ENCODE peak calls at places on chromosome 15, in nine cellular contexts. E is AG10803, U is adrenal gland, H is prostate gland, G is bronchial epithelial cell, C is BJ, M is uterus, Z is astrocyte of the spinal cord, S is AG09309. O is an unnamed sample.

GRCh38 chr15:31273258-31273941 is 53.2 kb upstream of the KLF13 start:
- DNase-seq in E (no peak), U (peak), H (peak), G (no peak), C (no peak), M (peak), Z (no peak), S (no peak), O (no peak)

GRCh38 chr15:78811124-78811824 is at the start of gene ADAMTS7:
- DNase-seq in E (peak), U (peak), H (peak), G (no peak), C (no peak), M (peak), Z (peak), S (no peak), O (peak)

GRCh38 chr15:67110400-67110799 is 45.0 kb downstream of the SMAD3 start:
- DNase-seq in E (no peak), U (no peak), H (no peak), G (no peak), C (no peak), M (no peak), Z (no peak), S (no peak), O (no peak)

GRCh38 chr15:29135702-29136426 is 133.8 kb downstream of the NSMCE3 start:
- DNase-seq in E (no peak), U (no peak), H (no peak), G (no peak), C (no peak), M (no peak), Z (no peak), S (no peak), O (no peak)

GRCh38 chr15:37695719-37696118 is 238.7 kb upstream of the TMCO5A start:
- DNase-seq in E (peak), U (no peak), H (no peak), G (peak), C (no peak), M (no peak), Z (peak), S (no peak), O (no peak)

GRCh38 chr15:85141601-85142185 is 160.0 kb downstream of the PDE8A start:
- DNase-seq in E (peak), U (no peak), H (no peak), G (peak), C (peak), M (no peak), Z (peak), S (no peak), O (no peak)

GRCh38 chr15:60091150-60091549 is 87.0 kb downstream of the FOXB1 start:
- DNase-seq in E (peak), U (peak), H (no peak), G (peak), C (peak), M (no peak), Z (peak), S (peak), O (peak)

GRCh38 chr15:28051920-28052633 is 47.0 kb downstream of the OCA2 start:
- DNase-seq in E (no peak), U (no peak), H (no peak), G (no peak), C (no peak), M (no peak), Z (no peak), S (no peak), O (no peak)

GRCh38 chr15:88877906-88878305 is 17.4 kb downstream of the HAPLN3 start:
- DNase-seq in E (no peak), U (no peak), H (no peak), G (no peak), C (no peak), M (no peak), Z (no peak), S (no peak), O (no peak)

GRCh38 chr15:29636140-29636539 is 186.1 kb downstream of the TJP1 start:
- DNase-seq in E (no peak), U (no peak), H (no peak), G (no peak), C (no peak), M (no peak), Z (no peak), S (no peak), O (no peak)

GRCh38 chr15:86916671-86917450 is 837.2 kb downstream of the AGBL1 start:
- DNase-seq in E (no peak), U (peak), H (peak), G (no peak), C (no peak), M (no peak), Z (no peak), S (no peak), O (no peak)

GRCh38 chr15:58793862-58794261 is 22.8 kb downstream of the MINDY2 start:
- DNase-seq in E (no peak), U (no peak), H (peak), G (peak), C (no peak), M (no peak), Z (no peak), S (no peak), O (peak)

GRCh38 chr15:58447244-58448010 is 15.6 kb downstream of the LIPC start:
- DNase-seq in E (peak), U (no peak), H (no peak), G (peak), C (peak), M (no peak), Z (peak), S (peak), O (peak)

GRCh38 chr15:66251065-66251789 is 2.3 kb downstream of the MEGF11 start:
- DNase-seq in E (no peak), U (no peak), H (no peak), G (no peak), C (no peak), M (no peak), Z (no peak), S (no peak), O (no peak)

GRCh38 chr15:70114226-70114625 is 16.5 kb upstream of the TLE3 start:
- DNase-seq in E (no peak), U (no peak), H (no peak), G (no peak), C (no peak), M (no peak), Z (no peak), S (no peak), O (no peak)

GRCh38 chr15:44158111-44158510 is 37.0 kb downstream of the FRMD5 start:
- DNase-seq in E (no peak), U (no peak), H (no peak), G (no peak), C (no peak), M (no peak), Z (no peak), S (no peak), O (no peak)

GRCh38 chr15:92184142-92184541 is 209.5 kb upstream of the ST8SIA2 start:
- DNase-seq in E (no peak), U (no peak), H (no peak), G (no peak), C (no peak), M (no peak), Z (no peak), S (no peak), O (no peak)

GRCh38 chr15:76340198-76340801 is 3.7 kb downstream of the ISL2 start:
- DNase-seq in E (no peak), U (peak), H (no peak), G (no peak), C (no peak), M (no peak), Z (peak), S (no peak), O (peak)

GRCh38 chr15:45146405-45146804 is 16.6 kb downstream of the DUOX1 start:
- DNase-seq in E (peak), U (no peak), H (no peak), G (peak), C (no peak), M (no peak), Z (no peak), S (no peak), O (no peak)

GRCh38 chr15:31555022-31555421 is 228.4 kb downstream of the KLF13 start:
- DNase-seq in E (no peak), U (no peak), H (no peak), G (no peak), C (no peak), M (no peak), Z (no peak), S (no peak), O (no peak)

GRCh38 chr15:47756872-47757271 is 39.6 kb downstream of the SEMA6D start:
- DNase-seq in E (peak), U (no peak), H (no peak), G (peak), C (peak), M (no peak), Z (peak), S (peak), O (peak)

GRCh38 chr15:51861557-51862350 is 32.3 kb downstream of the TMOD3 start:
- DNase-seq in E (no peak), U (no peak), H (no peak), G (peak), C (no peak), M (no peak), Z (no peak), S (no peak), O (no peak)

GRCh38 chr15:89556413-89557262 is 18.6 kb upstream of the TICRR start:
- DNase-seq in E (peak), U (peak), H (peak), G (peak), C (peak), M (peak), Z (peak), S (peak), O (peak)

GRCh38 chr15:26967719-26968269 is 3.2 kb upstream of the GABRG3 start:
- DNase-seq in E (peak), U (no peak), H (no peak), G (no peak), C (no peak), M (no peak), Z (peak), S (no peak), O (no peak)

GRCh38 chr15:67048281-67049279 is 16.8 kb upstream of the SMAD3 start:
- DNase-seq in E (peak), U (peak), H (peak), G (peak), C (peak), M (peak), Z (peak), S (peak), O (peak)

GRCh38 chr15:50523736-50524318 is 22.6 kb downstream of the USP50 start:
- DNase-seq in E (peak), U (no peak), H (no peak), G (no peak), C (no peak), M (no peak), Z (no peak), S (no peak), O (no peak)

GRCh38 chr15:89129123-89129815 is 41.0 kb downstream of the ABHD2 start:
- DNase-seq in E (no peak), U (no peak), H (peak), G (peak), C (no peak), M (peak), Z (no peak), S (no peak), O (peak)

GRCh38 chr15:66253643-66254363 is at the start of gene MEGF11:
- DNase-seq in E (peak), U (peak), H (no peak), G (no peak), C (no peak), M (no peak), Z (peak), S (no peak), O (peak)

GRCh38 chr15:85906028-85906427 is 111.3 kb upstream of the KLHL25 start:
- DNase-seq in E (no peak), U (no peak), H (no peak), G (no peak), C (no peak), M (no peak), Z (no peak), S (no peak), O (no peak)

GRCh38 chr15:94412979-94413741 is 181.8 kb downstream of the MCTP2 start:
- DNase-seq in E (peak), U (no peak), H (no peak), G (peak), C (no peak), M (no peak), Z (peak), S (no peak), O (no peak)

GRCh38 chr15:31824009-31824408 is 206.3 kb upstream of the CHRNA7 start:
- DNase-seq in E (no peak), U (no peak), H (no peak), G (no peak), C (no peak), M (no peak), Z (no peak), S (no peak), O (no peak)

GRCh38 chr15:59223736-59224135 is 17.1 kb downstream of the LDHAL6B start:
- DNase-seq in E (no peak), U (no peak), H (no peak), G (no peak), C (no peak), M (no peak), Z (peak), S (no peak), O (no peak)

GRCh38 chr15:68321229-68321628 is 43.7 kb downstream of the FEM1B start:
- DNase-seq in E (no peak), U (no peak), H (no peak), G (no peak), C (no peak), M (no peak), Z (no peak), S (no peak), O (no peak)

GRCh38 chr15:64502537-64502936 is 42.2 kb downstream of the ZNF609 start:
- DNase-seq in E (peak), U (no peak), H (no peak), G (peak), C (no peak), M (no peak), Z (no peak), S (no peak), O (no peak)

GRCh38 chr15:82183121-82184031 is 79.2 kb downstream of the EFL1 start:
- DNase-seq in E (peak), U (no peak), H (no peak), G (no peak), C (peak), M (no peak), Z (peak), S (peak), O (peak)
- H3K4me3 ChIP-seq in E (no peak), U (no peak), H (no peak), G (no peak), C (no peak), M (no peak), Z (no peak), S (no peak), O (no peak)

DNA sequence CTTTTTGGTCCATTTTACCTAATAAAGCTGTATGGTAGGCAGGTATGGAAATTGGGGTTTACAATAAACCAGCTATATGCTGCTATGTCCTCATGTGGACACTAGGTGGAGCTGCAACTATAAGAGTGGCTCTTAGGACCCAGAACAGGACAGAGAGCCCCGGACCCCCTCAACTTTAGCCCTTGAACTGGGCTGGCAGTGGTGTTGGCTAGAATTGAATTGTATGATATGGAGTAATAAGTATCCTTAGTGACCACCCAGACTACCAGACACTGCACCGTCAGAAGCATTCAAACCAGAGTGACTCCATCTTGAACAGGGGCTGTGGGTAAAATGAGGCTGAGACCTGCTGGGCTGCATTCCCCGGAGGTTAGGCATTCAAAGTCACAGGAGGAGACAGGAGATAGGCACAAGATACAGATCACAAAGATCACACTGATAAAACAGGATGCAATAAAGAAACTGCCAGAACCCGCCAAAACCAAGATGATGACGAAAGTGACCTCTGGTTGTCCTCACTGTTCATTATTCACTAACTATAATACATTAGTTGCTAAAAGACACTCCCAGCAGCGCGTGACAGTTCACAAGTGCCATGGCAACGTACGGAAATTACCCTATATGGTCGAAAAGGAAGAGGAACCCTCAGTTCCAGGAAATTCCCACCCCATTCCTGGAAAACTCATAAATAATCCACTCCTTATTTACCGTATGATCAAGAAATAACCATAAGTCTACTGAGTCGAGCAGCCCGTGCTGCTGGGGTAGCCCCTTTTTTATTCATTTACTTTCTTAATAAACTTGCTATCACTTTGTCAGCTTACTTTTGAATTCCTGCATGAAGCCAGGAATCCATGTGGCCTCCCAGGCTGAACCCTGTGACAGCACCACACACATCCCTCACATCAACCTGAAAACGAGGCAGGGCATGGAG is 68.7 kb upstream of the BLM start:
- DNase-seq in E (peak), U (peak), H (peak), G (peak), C (no peak), M (peak), Z (peak), S (no peak), O (peak)
- H3K4me3 ChIP-seq in E (no peak), U (no peak), H (no peak), G (no peak), C (no peak), M (no peak), Z (no peak), S (no peak), O (no peak)

DNA sequence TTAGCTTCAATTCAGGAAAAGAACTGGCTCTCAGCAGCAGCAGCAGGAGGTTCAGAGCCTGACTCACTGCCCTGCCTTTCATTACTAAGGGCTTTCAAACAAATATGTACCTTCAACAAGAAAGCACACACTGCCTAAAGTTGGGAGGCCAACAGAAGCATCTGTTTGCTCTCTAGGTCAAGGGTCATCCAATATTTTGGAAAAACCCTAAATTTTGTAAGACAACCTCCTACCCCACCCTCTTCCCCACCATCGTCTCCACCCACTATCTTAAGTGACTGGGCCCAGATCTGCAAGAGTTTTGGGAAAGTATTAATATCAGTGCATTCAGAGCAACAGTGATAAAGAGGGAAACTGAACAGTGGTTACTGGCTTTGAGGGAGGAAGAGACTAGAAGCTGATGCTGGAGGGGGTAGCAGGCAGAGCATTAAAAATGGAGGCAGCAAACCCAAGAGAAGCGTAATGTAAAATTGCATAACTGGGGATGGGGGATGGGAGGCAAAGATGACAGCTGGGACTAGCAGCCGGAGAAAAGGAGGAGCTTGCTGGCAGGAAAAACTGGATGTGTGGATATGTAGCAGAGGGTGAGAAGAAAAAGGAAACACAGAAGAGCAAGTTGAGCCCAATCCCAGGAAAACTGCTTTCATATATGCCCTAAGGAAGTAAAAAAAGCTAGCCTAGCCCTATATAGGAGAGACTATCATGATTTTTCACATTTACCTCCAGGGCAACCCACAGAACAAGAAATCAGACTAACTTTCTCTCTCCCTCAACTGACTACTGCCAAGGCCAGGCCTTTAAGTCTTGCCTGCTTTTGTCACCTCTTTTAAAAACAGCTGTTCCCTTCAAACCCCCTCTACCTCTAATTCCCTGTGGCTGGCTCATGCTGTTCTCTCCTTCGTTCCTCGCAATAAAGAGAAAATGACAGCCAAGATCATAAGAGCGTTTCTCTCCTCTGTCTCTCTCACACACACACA is 31.5 kb downstream of the NPTN start:
- DNase-seq in E (peak), U (peak), H (peak), G (peak), C (no peak), M (peak), Z (peak), S (no peak), O (peak)
- H3K4me3 ChIP-seq in E (peak), U (no peak), H (no peak), G (no peak), C (no peak), M (no peak), Z (no peak), S (no peak), O (no peak)

GRCh38 chr15:39781147-39781966 is 1.3 kb downstream of the FSIP1 start:
- DNase-seq in E (no peak), U (no peak), H (no peak), G (no peak), C (no peak), M (no peak), Z (no peak), S (no peak), O (no peak)
- H3K4me3 ChIP-seq in E (no peak), U (peak), H (no peak), G (no peak), C (no peak), M (no peak), Z (no peak), S (no peak), O (peak)

DNA sequence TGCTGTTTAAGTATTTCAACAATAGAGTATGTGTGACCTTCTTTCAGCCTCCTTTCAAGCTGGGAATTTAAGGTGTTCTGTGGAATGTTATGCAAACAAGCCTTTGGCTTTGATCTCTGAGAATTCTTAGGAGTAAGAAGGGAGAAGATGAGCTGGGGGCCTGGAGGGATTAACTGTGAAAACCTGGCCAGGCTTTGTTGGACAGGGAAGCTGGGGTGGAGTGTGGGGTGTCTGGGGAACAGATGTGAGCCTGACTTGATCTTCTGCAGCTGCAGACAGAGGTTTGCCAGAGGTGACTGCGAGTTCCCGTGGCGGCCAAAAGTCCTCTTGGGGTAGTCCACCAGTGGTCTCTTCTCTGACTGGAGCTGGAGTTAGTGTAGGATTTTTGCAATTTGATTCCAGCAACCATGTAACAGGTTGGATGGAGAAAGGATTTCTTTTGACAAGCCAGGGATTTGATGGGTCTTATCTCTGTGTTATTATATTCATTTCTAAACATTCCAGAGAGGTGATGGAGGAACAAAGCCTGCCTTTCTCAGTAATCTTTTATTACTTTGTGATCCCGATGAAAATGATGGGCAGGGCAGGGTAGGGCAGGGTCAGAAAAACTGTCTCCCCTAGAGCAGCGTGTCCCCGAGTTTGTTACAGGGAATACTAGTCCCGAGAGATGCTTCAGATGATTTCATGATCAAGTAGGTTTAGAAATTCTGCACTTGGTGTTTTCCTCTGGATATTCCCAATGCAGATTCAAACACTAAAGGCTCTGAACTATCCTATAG is 111.6 kb upstream of the RGMA start:
- DNase-seq in E (no peak), U (no peak), H (no peak), G (no peak), C (no peak), M (peak), Z (no peak), S (no peak), O (no peak)
- H3K4me3 ChIP-seq in E (no peak), U (no peak), H (no peak), G (no peak), C (no peak), M (no peak), Z (no peak), S (no peak), O (no peak)